ENCODE peak calls at places on chromosomes 16 and 17, in nine cellular contexts. P is activated T-helper 1 cell treated with anti-CD3 and anti-CD28 coated beads, Interleukin-2, amount 50 U/mL, for 16 hours; U is stimulated activated CD4-positive, alpha-beta T cell treated with anti-CD3 and anti-CD28 coated beads, Interleukin-4, amount 100 ng/mL, for 1 hour; B is CD8-positive, alpha-beta memory T cell; T is AG10803; Z is coronary artery; I is AG04450; X is stimulated activated CD8-positive, alpha-beta memory T cell treated with anti-CD3 and anti-CD28 coated beads, Interleukin-15, amount 100 ng/mL, for 48 hours; C is retina. J is an unnamed sample.

GRCh38 chr17:77101521-77102410 is 39.0 kb upstream of the SEC14L1 start:
- DNase-seq in I (no peak), T (no peak), C (no peak), X (no peak), U (no peak), B (no peak), P (no peak), Z (no peak), J (no peak)

GRCh38 chr16:69647020-69647419 is 79.3 kb downstream of the NQO1 start:
- DNase-seq in B (no peak), T (no peak), P (no peak), C (no peak), X (no peak), I (no peak), U (no peak), Z (no peak), J (no peak)

GRCh38 chr17:65455972-65456343 is 105.5 kb downstream of the AXIN2 start:
- DNase-seq in P (no peak), X (no peak), T (peak), I (no peak), Z (no peak), U (peak), C (peak), B (no peak), J (peak)

GRCh38 chr16:70788668-70789161 is 12.2 kb downstream of the VAC14 start:
- DNase-seq in C (no peak), I (no peak), P (no peak), T (no peak), Z (no peak), U (no peak), X (no peak), B (no peak), J (no peak)

GRCh38 chr16:85473326-85473725 is 139.8 kb upstream of the GSE1 start:
- DNase-seq in T (no peak), B (no peak), U (no peak), I (no peak), P (no peak), C (no peak), X (no peak), Z (no peak), J (no peak)

GRCh38 chr17:50353600-50354195 is 7.8 kb downstream of the XYLT2 start:
- DNase-seq in Z (no peak), C (no peak), P (no peak), B (no peak), X (no peak), U (no peak), T (no peak), I (no peak), J (no peak)

GRCh38 chr17:72962099-72962498 is 130.4 kb downstream of the SLC39A11 start:
- DNase-seq in U (no peak), Z (no peak), C (no peak), I (no peak), B (no peak), X (no peak), P (no peak), T (no peak), J (no peak)

GRCh38 chr17:4997302-4998026 is at the start of the genes INCA1 and KIF1C:
- DNase-seq in B (peak), Z (peak), U (peak), C (peak), I (peak), P (peak), X (peak), T (peak), J (peak)

GRCh38 chr17:68301438-68301959 is 10.2 kb downstream of the ARSG start:
- DNase-seq in T (no peak), P (no peak), U (no peak), Z (no peak), I (no peak), X (no peak), B (no peak), C (no peak), J (peak)

GRCh38 chr17:59361386-59361785 is 29.9 kb downstream of the YPEL2 start:
- DNase-seq in I (no peak), B (no peak), Z (no peak), X (no peak), U (no peak), T (peak), C (no peak), P (no peak), J (no peak)

GRCh38 chr16:50635505-50636392 is 45.4 kb downstream of the SNX20 start:
- DNase-seq in U (peak), C (no peak), P (no peak), T (no peak), I (no peak), B (no peak), Z (no peak), X (peak), J (no peak)

GRCh38 chr17:48486557-48486956 is 44.3 kb downstream of the HOXB1 start:
- DNase-seq in I (peak), T (peak), P (no peak), B (no peak), X (no peak), Z (no peak), C (no peak), U (no peak), J (no peak)

GRCh38 chr17:50263293-50264262 is 10.7 kb upstream of the TMEM92 start:
- DNase-seq in P (no peak), U (no peak), Z (no peak), T (no peak), I (no peak), X (no peak), C (no peak), B (no peak), J (no peak)

GRCh38 chr16:74480150-74481029 is 59.1 kb upstream of the CLEC18B start:
- DNase-seq in X (no peak), I (no peak), Z (no peak), C (no peak), T (peak), U (no peak), B (no peak), P (no peak), J (no peak)

GRCh38 chr17:2965621-2966275 is 97.7 kb downstream of the OR1D5 start:
- DNase-seq in I (no peak), C (no peak), U (no peak), X (no peak), T (peak), P (no peak), Z (no peak), B (no peak), J (no peak)

GRCh38 chr17:14552311-14552710 is 251.4 kb downstream of the HS3ST3B1 start:
- DNase-seq in C (no peak), T (peak), X (no peak), I (no peak), B (no peak), P (no peak), Z (no peak), U (no peak), J (no peak)

GRCh38 chr17:3003401-3004149 is 59.8 kb downstream of the OR1D5 start:
- DNase-seq in P (no peak), T (no peak), I (no peak), C (peak), Z (no peak), B (no peak), U (no peak), X (no peak), J (no peak)

GRCh38 chr17:3879181-3879580 is 13.7 kb downstream of the CAMKK1 start:
- DNase-seq in P (no peak), I (no peak), U (no peak), B (no peak), X (no peak), T (peak), C (peak), Z (no peak), J (no peak)

GRCh38 chr16:72240949-72241348 is 69.0 kb upstream of the PMFBP1 start:
- DNase-seq in I (no peak), P (no peak), B (no peak), Z (no peak), X (no peak), U (no peak), C (no peak), T (no peak), J (no peak)

GRCh38 chr16:86037999-86038922 is 139.3 kb downstream of the IRF8 start:
- DNase-seq in Z (no peak), I (no peak), P (no peak), X (no peak), B (no peak), T (no peak), U (no peak), C (peak), J (no peak)

GRCh38 chr17:60148300-60148838 is 1.4 kb upstream of the CA4 start:
- DNase-seq in B (no peak), P (no peak), U (no peak), X (no peak), T (no peak), C (no peak), Z (no peak), I (no peak), J (no peak)

GRCh38 chr16:9479008-9479407 is 387.6 kb downstream of the HAPSTR1 start:
- DNase-seq in P (no peak), U (no peak), X (no peak), Z (no peak), C (no peak), T (no peak), B (no peak), I (no peak), J (no peak)

GRCh38 chr17:6970992-6971391 is 24.9 kb upstream of the ALOX12 start:
- DNase-seq in Z (no peak), C (no peak), B (no peak), T (no peak), X (no peak), U (no peak), I (no peak), P (no peak), J (no peak)

GRCh38 chr16:18803569-18804462 is 2.5 kb upstream of the ARL6IP1 start:
- DNase-seq in I (no peak), U (no peak), Z (no peak), T (peak), X (no peak), B (no peak), P (no peak), C (no peak), J (no peak)

GRCh38 chr16:84985079-84986065 is 26.0 kb downstream of the ZDHHC7 start:
- DNase-seq in C (no peak), Z (no peak), T (peak), U (no peak), P (no peak), B (no peak), I (peak), X (no peak), J (no peak)

GRCh38 chr17:37530420-37530819 is 40.7 kb downstream of the DUSP14 start:
- DNase-seq in B (no peak), X (no peak), Z (no peak), U (no peak), P (no peak), C (no peak), I (no peak), T (peak), J (no peak)

GRCh38 chr17:21214777-21215541 is 998 bp upstream of the TMEM11 start:
- DNase-seq in C (no peak), B (no peak), P (no peak), X (no peak), T (peak), U (no peak), I (no peak), Z (no peak), J (peak)

GRCh38 chr16:86133847-86134375 is 234.9 kb downstream of the IRF8 start:
- DNase-seq in T (no peak), B (no peak), U (no peak), P (no peak), C (no peak), Z (no peak), I (no peak), X (no peak), J (no peak)

GRCh38 chr16:6888536-6888935 is 444.1 kb upstream of the RBFOX1 start:
- DNase-seq in I (no peak), P (no peak), Z (no peak), B (no peak), T (no peak), X (no peak), C (no peak), U (no peak), J (no peak)

GRCh38 chr16:48330847-48331204 is 54.4 kb downstream of the SIAH1 start:
- DNase-seq in T (peak), Z (no peak), U (no peak), C (no peak), I (no peak), B (no peak), X (no peak), P (no peak), J (no peak)

GRCh38 chr17:82963104-82963950 is 116.1 kb upstream of the METRNL start:
- DNase-seq in T (peak), I (peak), P (no peak), Z (peak), U (peak), X (no peak), B (no peak), C (peak), J (peak)

GRCh38 chr16:14057878-14058382 is 13.2 kb upstream of the MRTFB start:
- DNase-seq in X (no peak), C (no peak), U (no peak), B (no peak), P (no peak), I (no peak), T (no peak), Z (no peak), J (no peak)

GRCh38 chr16:54473201-54473993 is 186.8 kb upstream of the IRX3 start:
- DNase-seq in B (no peak), X (no peak), U (no peak), I (no peak), C (no peak), P (no peak), T (peak), Z (no peak), J (no peak)

GRCh38 chr16:28085376-28086171 is 22.1 kb upstream of the GSG1L start:
- DNase-seq in B (no peak), C (no peak), X (no peak), I (no peak), Z (no peak), U (no peak), P (no peak), T (no peak), J (no peak)

GRCh38 chr16:77993111-77993571 is 29.2 kb upstream of the CLEC3A start:
- DNase-seq in P (no peak), C (no peak), Z (no peak), T (peak), I (peak), U (no peak), B (no peak), X (no peak), J (no peak)

GRCh38 chr16:58034786-58035185 is 9.2 kb downstream of the MMP15 start:
- DNase-seq in X (no peak), I (no peak), U (no peak), T (no peak), Z (no peak), P (no peak), C (no peak), B (no peak), J (no peak)

GRCh38 chr16:75064403-75065148 is 52.0 kb downstream of the LDHD start:
- DNase-seq in Z (no peak), C (no peak), U (no peak), T (no peak), B (no peak), I (no peak), P (no peak), X (peak), J (no peak)

GRCh38 chr17:14301761-14302401 is 1.0 kb downstream of the HS3ST3B1 start:
- DNase-seq in X (peak), C (peak), I (no peak), P (peak), Z (no peak), B (peak), U (peak), T (peak), J (peak)

GRCh38 chr16:68055395-68055794 is 29.8 kb upstream of the NFATC3 start:
- DNase-seq in Z (no peak), C (no peak), U (no peak), I (no peak), X (no peak), B (no peak), P (no peak), T (no peak), J (no peak)

GRCh38 chr16:70635356-70636016 is 10.9 kb upstream of the IL34 start:
- DNase-seq in P (no peak), X (no peak), C (peak), U (no peak), T (peak), I (peak), B (no peak), Z (no peak), J (no peak)